ENCODE peak calls at places on chromosomes 12 and 14, in four cellular contexts. X is heart left ventricle, G is right lobe of liver, F is Peyer's patch. W is an unnamed sample.
A peak's percentile ranks its signal among the peaks of the same experiment; 100 is the strongest.

GRCh38 chr12:2264622-2265306 is 212.0 kb downstream of the CACNA1C start:
- DNase-seq in X (no peak), G (no peak), F (no peak), W (no peak)

GRCh38 chr12:1531160-1531653 is 63.2 kb downstream of the FBXL14 start:
- DNase-seq in X (no peak), G (no peak), F (no peak), W (no peak)

GRCh38 chr14:29144598-29144997 is 378.0 kb downstream of the FOXG1 start:
- DNase-seq in X (no peak), G (no peak), F (no peak), W (no peak)

GRCh38 chr12:57621497-57622292 is 10.5 kb downstream of the ARHGEF25 start:
- DNase-seq in X (peak; percentile 72), G (peak; percentile 63), F (peak; percentile 55), W (no peak)

GRCh38 chr12:111414711-111415252 is 9.1 kb downstream of the SH2B3 start:
- DNase-seq in X (no peak), G (no peak), F (no peak), W (no peak)

GRCh38 chr14:91568626-91569025 is 58.5 kb upstream of the PPP4R3A start:
- DNase-seq in X (no peak), G (no peak), F (no peak), W (no peak)

GRCh38 chr14:59832663-59833294 is 37.8 kb downstream of the RTN1 start:
- DNase-seq in X (no peak), G (no peak), F (no peak), W (no peak)

GRCh38 chr12:71641390-71641789 is 22.3 kb downstream of the ZFC3H1 start:
- DNase-seq in X (no peak), G (no peak), F (no peak), W (no peak)

GRCh38 chr12:66321433-66321832 is 19.1 kb downstream of the HELB start:
- DNase-seq in X (no peak), G (no peak), F (no peak), W (no peak)

GRCh38 chr14:74945261-74945851 is 10.0 kb downstream of the PGF start:
- DNase-seq in X (no peak), G (no peak), F (no peak), W (no peak)

GRCh38 chr14:60652674-60653387 is 3.6 kb upstream of the SIX1 start:
- DNase-seq in X (no peak), G (no peak), F (no peak), W (no peak)

GRCh38 chr14:55276736-55277135 is 5.5 kb downstream of the FBXO34 start:
- DNase-seq in X (no peak), G (no peak), F (no peak), W (no peak)

GRCh38 chr12:113914806-113915205 is 51.3 kb downstream of the RBM19 start:
- DNase-seq in X (no peak), G (no peak), F (no peak), W (no peak)

GRCh38 chr12:113918306-113918705 is 47.8 kb downstream of the RBM19 start:
- DNase-seq in X (no peak), G (no peak), F (no peak), W (no peak)

GRCh38 chr12:113914176-113914575 is 51.9 kb downstream of the RBM19 start:
- DNase-seq in X (no peak), G (no peak), F (no peak), W (no peak)

GRCh38 chr12:113919791-113920190 is 46.3 kb downstream of the RBM19 start:
- DNase-seq in X (no peak), G (no peak), F (no peak), W (no peak)

DNA sequence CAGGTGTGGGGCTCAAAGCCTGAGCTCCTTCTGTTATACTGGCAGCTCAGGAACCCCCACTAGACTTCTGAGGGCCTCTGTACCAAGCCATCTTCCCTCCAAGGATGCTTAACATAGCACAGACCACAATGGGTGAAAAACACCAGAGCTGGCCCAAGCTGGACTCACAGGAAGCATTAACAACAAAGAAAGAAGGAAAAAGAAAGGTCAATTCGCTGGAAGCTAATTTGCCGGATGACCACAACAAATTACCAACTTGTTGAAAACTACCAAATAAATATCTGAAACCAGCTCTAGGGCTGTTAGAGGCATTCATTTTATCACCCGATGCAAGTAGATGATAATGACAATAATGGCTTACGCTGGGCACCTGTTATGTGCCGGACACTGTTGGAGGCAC is 48.7 kb downstream of the RBM19 start:
- DNase-seq in X (no peak), G (no peak), F (no peak), W (no peak)
- H3K27ac ChIP-seq in X (no peak overlapping the region), G (no peak overlapping the region), F (no peak overlapping the region), W (no peak overlapping the region)

GRCh38 chr12:45124485-45125155 is 73.7 kb upstream of the DBX2 start:
- DNase-seq in X (no peak), G (no peak), F (no peak), W (no peak)

GRCh38 chr12:45122776-45123380 is 72.0 kb upstream of the DBX2 start:
- DNase-seq in X (no peak), G (no peak), F (no peak), W (no peak)

GRCh38 chr12:45125997-45126396 is 75.1 kb upstream of the DBX2 start:
- DNase-seq in X (no peak), G (no peak), F (no peak), W (no peak)

GRCh38 chr12:45121224-45121623 is 70.3 kb upstream of the DBX2 start:
- DNase-seq in X (no peak), G (no peak), F (no peak), W (no peak)
- TF ChIP-seq CTCF in X (no peak), G (no peak), F (no peak), W (no peak)

GRCh38 chr14:44700694-44701093 is 193.6 kb upstream of the FSCB start:
- DNase-seq in X (no peak), G (no peak), F (no peak), W (no peak)
- TF ChIP-seq POLR2A in X (no peak), G (no peak), F (no peak), W (no peak)

DNA sequence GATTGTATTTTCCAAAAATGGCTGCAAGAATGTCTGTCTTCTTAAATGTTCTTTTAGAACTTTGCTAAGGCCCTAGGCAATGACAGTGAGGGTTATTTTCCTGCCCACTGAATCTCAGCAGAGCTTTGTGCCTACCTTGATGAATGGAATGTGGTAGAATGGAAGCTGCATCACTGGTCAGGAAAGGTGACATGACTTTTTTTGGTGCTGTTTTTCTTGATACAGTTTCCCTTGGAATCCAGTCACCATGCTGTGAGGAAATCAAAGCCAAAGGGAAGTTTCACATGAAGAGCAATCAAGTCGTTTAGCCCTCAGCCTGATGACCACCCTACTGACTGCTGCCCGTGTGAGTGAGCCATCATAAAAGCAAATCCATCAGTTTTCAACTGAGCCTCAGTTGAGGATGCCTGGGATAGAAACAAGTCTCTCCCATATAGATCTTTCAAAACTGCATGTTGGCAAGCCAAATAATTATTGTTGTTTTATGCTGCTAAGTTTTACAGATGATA is 886.0 kb upstream of the FBXO33 start:
- DNase-seq in X (no peak), G (no peak), F (no peak), W (no peak)
- H3K27ac ChIP-seq in X (no peak overlapping the region), G (no peak overlapping the region), F (no peak overlapping the region), W (no peak overlapping the region)

GRCh38 chr14:76237349-76237990 is 85.7 kb downstream of the GPATCH2L start:
- DNase-seq in X (no peak), G (no peak), F (no peak), W (no peak)
- TF ChIP-seq CTCF in X (no peak), G (no peak), F (no peak), W (no peak)

GRCh38 chr12:14567311-14568195 is at the start of gene PLBD1:
- DNase-seq in X (peak; percentile 79), G (peak; percentile 82), F (peak; percentile 19), W (peak; percentile 80)
- TF ChIP-seq POLR2A in X (peak; percentile 78), G (peak; percentile 73), F (peak; percentile 50), W (peak; percentile 80)

GRCh38 chr14:77318006-77318553 is 2.6 kb downstream of the POMT2 start:
- DNase-seq in X (no peak), G (no peak), F (no peak), W (no peak)
- H3K27ac ChIP-seq in X (no peak overlapping the region), G (no peak overlapping the region), F (no peak overlapping the region), W (peak overlapping the region; percentile 84)

GRCh38 chr14:104550340-104550848 is 29.2 kb upstream of the C14orf180 start:
- DNase-seq in X (no peak), G (no peak), F (no peak), W (no peak)

GRCh38 chr14:104552738-104553125 is 26.8 kb upstream of the C14orf180 start:
- DNase-seq in X (peak; percentile 1), G (no peak), F (no peak), W (no peak)

GRCh38 chr14:104551851-104552737 is 27.5 kb upstream of the C14orf180 start:
- DNase-seq in X (peak; percentile 11), G (peak; percentile 14), F (no peak), W (no peak)

GRCh38 chr14:104549536-104550339 is 29.8 kb upstream of the C14orf180 start:
- DNase-seq in X (no peak), G (no peak), F (no peak), W (no peak)

DNA sequence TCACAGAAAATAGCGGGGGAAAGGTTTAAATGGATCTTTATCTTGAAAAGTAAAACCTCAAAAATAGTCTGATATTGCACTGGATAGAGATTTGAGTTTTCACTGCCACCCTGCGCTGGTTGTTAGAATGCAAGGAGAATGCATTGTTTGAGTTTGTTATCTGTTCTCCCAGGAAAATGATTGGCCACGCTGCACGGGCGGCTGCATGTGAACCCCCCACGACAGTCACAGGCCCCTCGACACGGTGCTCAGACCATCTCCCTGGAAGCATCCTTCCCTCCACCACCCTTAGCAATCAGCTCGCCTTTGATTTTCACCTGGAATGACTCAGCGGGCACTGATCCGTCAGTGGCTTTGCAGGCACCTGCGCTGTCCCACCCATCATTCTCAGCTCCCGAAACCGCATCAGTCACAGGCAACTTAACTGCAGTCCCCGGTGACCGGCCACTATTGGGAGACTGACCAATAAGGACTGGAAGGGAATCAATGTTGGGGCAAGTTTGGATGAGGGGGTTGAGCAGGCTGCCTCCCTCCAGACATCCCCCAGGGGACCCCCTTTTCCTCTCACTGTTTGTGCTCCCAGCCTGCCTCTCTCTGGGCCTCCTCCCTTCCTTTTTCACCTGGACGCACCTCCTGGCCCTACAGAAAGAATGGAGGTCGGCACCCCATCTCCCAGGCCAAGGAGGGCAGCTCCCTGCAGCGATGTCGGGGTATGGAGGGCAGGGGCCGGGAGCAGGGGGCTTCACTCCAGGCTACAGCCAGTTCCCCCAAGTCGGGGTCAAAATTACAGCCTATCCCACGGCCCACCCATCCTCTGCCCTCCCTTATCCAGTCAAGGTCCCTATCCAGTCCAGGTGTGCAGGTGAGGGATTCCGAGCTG is 28.5 kb upstream of the C14orf180 start:
- DNase-seq in X (peak; percentile 11), G (no peak), F (no peak), W (no peak)
- TF ChIP-seq CTCF in X (no peak), G (no peak), F (no peak), W (no peak)

W was measured in gastrocnemius medialis.